ENCODE peak calls at places on chromosomes 6 and 20, in seven cellular contexts. One of them, this sample, is unnamed.

GRCh38 chr6:130900913-130901312 is 73.7 kb downstream of the SMLR1 start:
- DNase-seq in Calu3: peak; percentile 19
- DNase-seq in coronary artery: peak; percentile 79
- DNase-seq in activated T-helper 1 cell treated with Interleukin-2 at 50 U/mL for 16 hours: no peak
- DNase-seq in sciatic nerve: no peak
- DNase-seq in fibroblast of lung: peak; percentile 78
- DNase-seq in cardiac fibroblast: peak; percentile 86
- DNase-seq in this sample: peak; percentile 22

GRCh38 chr6:73180718-73181619 is 44.3 kb downstream of the KHDC1L start:
- DNase-seq in fibroblast of lung: peak; percentile 71
- DNase-seq in Calu3: peak; percentile 26
- DNase-seq in activated T-helper 1 cell treated with Interleukin-2 at 50 U/mL for 16 hours: no peak
- DNase-seq in cardiac fibroblast: peak; percentile 85
- DNase-seq in coronary artery: no peak
- DNase-seq in sciatic nerve: no peak
- DNase-seq in this sample: peak; percentile 7

GRCh38 chr6:26126394-26127221 is 39.4 kb downstream of the HFE start:
- DNase-seq in activated T-helper 1 cell treated with Interleukin-2 at 50 U/mL for 16 hours: no peak
- DNase-seq in sciatic nerve: no peak
- DNase-seq in coronary artery: no peak
- DNase-seq in cardiac fibroblast: peak; percentile 70
- DNase-seq in Calu3: peak; percentile 24
- DNase-seq in fibroblast of lung: peak; percentile 42
- DNase-seq in this sample: no peak

GRCh38 chr6:150334790-150335783 is 33.7 kb upstream of the IYD start:
- DNase-seq in cardiac fibroblast: peak; percentile 86
- DNase-seq in sciatic nerve: no peak
- DNase-seq in activated T-helper 1 cell treated with Interleukin-2 at 50 U/mL for 16 hours: no peak
- DNase-seq in coronary artery: no peak
- DNase-seq in fibroblast of lung: peak; percentile 69
- DNase-seq in Calu3: peak; percentile 46
- DNase-seq in this sample: peak; percentile 71

GRCh38 chr6:83098589-83098988 is 31.1 kb downstream of the DOP1A start:
- DNase-seq in cardiac fibroblast: no peak
- DNase-seq in fibroblast of lung: no peak
- DNase-seq in activated T-helper 1 cell treated with Interleukin-2 at 50 U/mL for 16 hours: no peak
- DNase-seq in sciatic nerve: no peak
- DNase-seq in Calu3: no peak
- DNase-seq in coronary artery: no peak
- DNase-seq in this sample: no peak

GRCh38 chr20:43830883-43831282 is 83.8 kb upstream of the TOX2 start:
- DNase-seq in Calu3: no peak
- DNase-seq in fibroblast of lung: no peak
- DNase-seq in sciatic nerve: no peak
- DNase-seq in activated T-helper 1 cell treated with Interleukin-2 at 50 U/mL for 16 hours: no peak
- DNase-seq in cardiac fibroblast: no peak
- DNase-seq in coronary artery: no peak
- DNase-seq in this sample: no peak

GRCh38 chr6:81093046-81093445 is 659.4 kb downstream of the TENT5A start:
- DNase-seq in cardiac fibroblast: no peak
- DNase-seq in coronary artery: no peak
- DNase-seq in activated T-helper 1 cell treated with Interleukin-2 at 50 U/mL for 16 hours: no peak
- DNase-seq in fibroblast of lung: no peak
- DNase-seq in Calu3: no peak
- DNase-seq in sciatic nerve: no peak
- DNase-seq in this sample: no peak

GRCh38 chr20:48949304-48950170 is 28.0 kb downstream of the ARFGEF2 start:
- DNase-seq in fibroblast of lung: no peak
- DNase-seq in Calu3: no peak
- DNase-seq in coronary artery: no peak
- DNase-seq in sciatic nerve: no peak
- DNase-seq in activated T-helper 1 cell treated with Interleukin-2 at 50 U/mL for 16 hours: no peak
- DNase-seq in cardiac fibroblast: no peak
- DNase-seq in this sample: no peak

GRCh38 chr6:118724211-118724610 is 72.8 kb upstream of the CEP85L start:
- DNase-seq in Calu3: no peak
- DNase-seq in cardiac fibroblast: peak; percentile 42
- DNase-seq in coronary artery: no peak
- DNase-seq in sciatic nerve: no peak
- DNase-seq in activated T-helper 1 cell treated with Interleukin-2 at 50 U/mL for 16 hours: no peak
- DNase-seq in fibroblast of lung: peak; percentile 66
- DNase-seq in this sample: no peak

GRCh38 chr20:41969656-41970055 is 351.5 kb upstream of the CHD6 start:
- DNase-seq in fibroblast of lung: no peak
- DNase-seq in Calu3: no peak
- DNase-seq in activated T-helper 1 cell treated with Interleukin-2 at 50 U/mL for 16 hours: no peak
- DNase-seq in sciatic nerve: no peak
- DNase-seq in cardiac fibroblast: no peak
- DNase-seq in coronary artery: peak; percentile 45
- DNase-seq in this sample: no peak

GRCh38 chr6:97437087-97437486 is 154.1 kb upstream of the MMS22L start:
- DNase-seq in coronary artery: no peak
- DNase-seq in cardiac fibroblast: peak; percentile 43
- DNase-seq in fibroblast of lung: peak; percentile 22
- DNase-seq in Calu3: no peak
- DNase-seq in activated T-helper 1 cell treated with Interleukin-2 at 50 U/mL for 16 hours: no peak
- DNase-seq in sciatic nerve: no peak
- DNase-seq in this sample: no peak

GRCh38 chr6:42071881-42072583 is 21.7 kb downstream of the TAF8 start:
- DNase-seq in coronary artery: no peak
- DNase-seq in activated T-helper 1 cell treated with Interleukin-2 at 50 U/mL for 16 hours: no peak
- DNase-seq in Calu3: no peak
- DNase-seq in sciatic nerve: no peak
- DNase-seq in fibroblast of lung: no peak
- DNase-seq in cardiac fibroblast: no peak
- DNase-seq in this sample: no peak

GRCh38 chr20:4724459-4725262 is 3.0 kb downstream of the PRND start:
- DNase-seq in activated T-helper 1 cell treated with Interleukin-2 at 50 U/mL for 16 hours: no peak
- DNase-seq in fibroblast of lung: no peak
- DNase-seq in coronary artery: no peak
- DNase-seq in Calu3: no peak
- DNase-seq in sciatic nerve: no peak
- DNase-seq in cardiac fibroblast: no peak
- DNase-seq in this sample: no peak

GRCh38 chr6:3848925-3849605 is at the start of gene FAM50B:
- DNase-seq in activated T-helper 1 cell treated with Interleukin-2 at 50 U/mL for 16 hours: peak; percentile 90
- DNase-seq in Calu3: peak; percentile 89
- DNase-seq in sciatic nerve: peak; percentile 97
- DNase-seq in coronary artery: peak; percentile 95
- DNase-seq in fibroblast of lung: peak; percentile 79
- DNase-seq in cardiac fibroblast: peak; percentile 91
- DNase-seq in this sample: peak; percentile 92

GRCh38 chr6:169213814-169214520 is 39.7 kb downstream of the THBS2 start:
- DNase-seq in activated T-helper 1 cell treated with Interleukin-2 at 50 U/mL for 16 hours: no peak
- DNase-seq in coronary artery: no peak
- DNase-seq in sciatic nerve: peak; percentile 73
- DNase-seq in cardiac fibroblast: no peak
- DNase-seq in Calu3: no peak
- DNase-seq in fibroblast of lung: peak; percentile 23
- DNase-seq in this sample: no peak

GRCh38 chr20:13817342-13817741 is 32.5 kb downstream of the NDUFAF5 start:
- DNase-seq in Calu3: no peak
- DNase-seq in cardiac fibroblast: peak; percentile 65
- DNase-seq in activated T-helper 1 cell treated with Interleukin-2 at 50 U/mL for 16 hours: no peak
- DNase-seq in coronary artery: no peak
- DNase-seq in sciatic nerve: no peak
- DNase-seq in fibroblast of lung: peak; percentile 44
- DNase-seq in this sample: no peak

GRCh38 chr6:52640170-52640569 is 30.7 kb upstream of the TMEM14A start:
- DNase-seq in cardiac fibroblast: peak; percentile 69
- DNase-seq in Calu3: peak; percentile 47
- DNase-seq in activated T-helper 1 cell treated with Interleukin-2 at 50 U/mL for 16 hours: no peak
- DNase-seq in sciatic nerve: peak; percentile 62
- DNase-seq in fibroblast of lung: peak; percentile 70
- DNase-seq in coronary artery: no peak
- DNase-seq in this sample: no peak

GRCh38 chr6:144149894-144150672 is at the start of gene STX11:
- DNase-seq in Calu3: peak; percentile 36
- DNase-seq in fibroblast of lung: peak; percentile 48
- DNase-seq in coronary artery: peak; percentile 81
- DNase-seq in activated T-helper 1 cell treated with Interleukin-2 at 50 U/mL for 16 hours: peak; percentile 62
- DNase-seq in cardiac fibroblast: peak; percentile 34
- DNase-seq in sciatic nerve: peak; percentile 77
- DNase-seq in this sample: peak; percentile 21

GRCh38 chr6:39266782-39267355 is 37.6 kb upstream of the KCNK5 start:
- DNase-seq in Calu3: no peak
- DNase-seq in activated T-helper 1 cell treated with Interleukin-2 at 50 U/mL for 16 hours: no peak
- DNase-seq in coronary artery: no peak
- DNase-seq in fibroblast of lung: no peak
- DNase-seq in sciatic nerve: no peak
- DNase-seq in cardiac fibroblast: no peak
- DNase-seq in this sample: no peak

GRCh38 chr6:56156643-56157042 is 90.7 kb downstream of the COL21A1 start:
- DNase-seq in cardiac fibroblast: peak; percentile 49
- DNase-seq in Calu3: peak; percentile 52
- DNase-seq in sciatic nerve: no peak
- DNase-seq in fibroblast of lung: peak; percentile 16
- DNase-seq in coronary artery: no peak
- DNase-seq in activated T-helper 1 cell treated with Interleukin-2 at 50 U/mL for 16 hours: no peak
- DNase-seq in this sample: no peak

GRCh38 chr6:168527451-168528210 is 86.6 kb downstream of the SMOC2 start:
- DNase-seq in activated T-helper 1 cell treated with Interleukin-2 at 50 U/mL for 16 hours: no peak
- DNase-seq in coronary artery: no peak
- DNase-seq in cardiac fibroblast: peak; percentile 97
- DNase-seq in Calu3: no peak
- DNase-seq in fibroblast of lung: peak; percentile 72
- DNase-seq in sciatic nerve: no peak
- DNase-seq in this sample: no peak

GRCh38 chr6:18121580-18122127 is 823 bp downstream of the NHLRC1 start:
- DNase-seq in cardiac fibroblast: no peak
- DNase-seq in fibroblast of lung: no peak
- DNase-seq in activated T-helper 1 cell treated with Interleukin-2 at 50 U/mL for 16 hours: no peak
- DNase-seq in coronary artery: no peak
- DNase-seq in sciatic nerve: no peak
- DNase-seq in Calu3: no peak
- DNase-seq in this sample: no peak

GRCh38 chr6:93413190-93413589 is 6.2 kb downstream of the EPHA7 start:
- DNase-seq in Calu3: no peak
- DNase-seq in cardiac fibroblast: no peak
- DNase-seq in activated T-helper 1 cell treated with Interleukin-2 at 50 U/mL for 16 hours: no peak
- DNase-seq in sciatic nerve: no peak
- DNase-seq in fibroblast of lung: no peak
- DNase-seq in coronary artery: no peak
- DNase-seq in this sample: no peak

GRCh38 chr6:57198926-57199636 is 23.0 kb downstream of the RAB23 start:
- DNase-seq in activated T-helper 1 cell treated with Interleukin-2 at 50 U/mL for 16 hours: no peak
- DNase-seq in sciatic nerve: no peak
- DNase-seq in Calu3: no peak
- DNase-seq in coronary artery: no peak
- DNase-seq in fibroblast of lung: no peak
- DNase-seq in cardiac fibroblast: no peak
- DNase-seq in this sample: no peak

GRCh38 chr20:53937929-53938367 is 132.4 kb downstream of the BCAS1 start:
- DNase-seq in fibroblast of lung: no peak
- DNase-seq in cardiac fibroblast: no peak
- DNase-seq in coronary artery: peak; percentile 41
- DNase-seq in sciatic nerve: no peak
- DNase-seq in activated T-helper 1 cell treated with Interleukin-2 at 50 U/mL for 16 hours: no peak
- DNase-seq in Calu3: no peak
- DNase-seq in this sample: no peak

GRCh38 chr6:116019428-116019827 is 41.3 kb downstream of the FRK start:
- DNase-seq in fibroblast of lung: no peak
- DNase-seq in cardiac fibroblast: no peak
- DNase-seq in sciatic nerve: no peak
- DNase-seq in activated T-helper 1 cell treated with Interleukin-2 at 50 U/mL for 16 hours: no peak
- DNase-seq in Calu3: no peak
- DNase-seq in coronary artery: no peak
- DNase-seq in this sample: no peak

GRCh38 chr6:160030103-160030502 is 61.2 kb downstream of the IGF2R start:
- DNase-seq in coronary artery: peak; percentile 90
- DNase-seq in Calu3: no peak
- DNase-seq in activated T-helper 1 cell treated with Interleukin-2 at 50 U/mL for 16 hours: no peak
- DNase-seq in cardiac fibroblast: peak; percentile 95
- DNase-seq in sciatic nerve: peak; percentile 92
- DNase-seq in fibroblast of lung: peak; percentile 97
- DNase-seq in this sample: peak; percentile 81

GRCh38 chr20:45890997-45891983 is at the start of the genes CTSA and NEURL2:
- DNase-seq in Calu3: peak; percentile 94
- DNase-seq in coronary artery: peak; percentile 93
- DNase-seq in cardiac fibroblast: peak; percentile 95
- DNase-seq in fibroblast of lung: peak; percentile 88
- DNase-seq in sciatic nerve: peak; percentile 97
- DNase-seq in activated T-helper 1 cell treated with Interleukin-2 at 50 U/mL for 16 hours: peak; percentile 72
- DNase-seq in this sample: peak; percentile 95

GRCh38 chr6:157033428-157034140 is 256.4 kb downstream of the ARID1B start:
- DNase-seq in activated T-helper 1 cell treated with Interleukin-2 at 50 U/mL for 16 hours: no peak
- DNase-seq in Calu3: no peak
- DNase-seq in cardiac fibroblast: peak; percentile 45
- DNase-seq in coronary artery: no peak
- DNase-seq in fibroblast of lung: no peak
- DNase-seq in sciatic nerve: no peak
- DNase-seq in this sample: no peak

GRCh38 chr20:32626859-32627636 is 41.9 kb upstream of the NOL4L start:
- DNase-seq in coronary artery: no peak
- DNase-seq in activated T-helper 1 cell treated with Interleukin-2 at 50 U/mL for 16 hours: no peak
- DNase-seq in sciatic nerve: no peak
- DNase-seq in fibroblast of lung: no peak
- DNase-seq in cardiac fibroblast: no peak
- DNase-seq in Calu3: peak; percentile 46
- DNase-seq in this sample: no peak

GRCh38 chr6:11251553-11252358 is 19.3 kb upstream of the NEDD9 start:
- DNase-seq in activated T-helper 1 cell treated with Interleukin-2 at 50 U/mL for 16 hours: no peak
- DNase-seq in cardiac fibroblast: peak; percentile 91
- DNase-seq in fibroblast of lung: peak; percentile 72
- DNase-seq in coronary artery: peak; percentile 90
- DNase-seq in sciatic nerve: peak; percentile 86
- DNase-seq in Calu3: peak; percentile 60
- DNase-seq in this sample: peak; percentile 89

GRCh38 chr6:133997267-133997666 is 44.2 kb downstream of the TBPL1 start:
- DNase-seq in fibroblast of lung: no peak
- DNase-seq in Calu3: no peak
- DNase-seq in coronary artery: no peak
- DNase-seq in sciatic nerve: no peak
- DNase-seq in cardiac fibroblast: no peak
- DNase-seq in activated T-helper 1 cell treated with Interleukin-2 at 50 U/mL for 16 hours: no peak
- DNase-seq in this sample: no peak

GRCh38 chr6:30283761-30284160 is 43.0 kb upstream of the TRIM39 start:
- DNase-seq in activated T-helper 1 cell treated with Interleukin-2 at 50 U/mL for 16 hours: no peak
- DNase-seq in cardiac fibroblast: peak; percentile 16
- DNase-seq in fibroblast of lung: no peak
- DNase-seq in Calu3: no peak
- DNase-seq in sciatic nerve: no peak
- DNase-seq in coronary artery: no peak
- DNase-seq in this sample: no peak

GRCh38 chr20:48467622-48468021 is 360.2 kb downstream of the PREX1 start:
- DNase-seq in activated T-helper 1 cell treated with Interleukin-2 at 50 U/mL for 16 hours: no peak
- DNase-seq in coronary artery: no peak
- DNase-seq in cardiac fibroblast: no peak
- DNase-seq in fibroblast of lung: no peak
- DNase-seq in Calu3: peak; percentile 62
- DNase-seq in sciatic nerve: no peak
- DNase-seq in this sample: no peak